ENCODE peak calls at places on chromosomes 1 and 21, in five cellular contexts. One of them, this sample, is unnamed.

GRCh38 chr1:818611-819291 is 105.0 kb upstream of the SAMD11 start:
- DNase-seq in EL: no peak
- DNase-seq in MCF 10A: no peak
- DNase-seq in glutamatergic neuron: no peak
- DNase-seq in central memory CD4-positive, alpha-beta T cell: no peak
- DNase-seq in this sample: no peak

GRCh38 chr1:182614796-182615451 is 10.7 kb upstream of the RGS16 start:
- DNase-seq in EL: peak
- DNase-seq in central memory CD4-positive, alpha-beta T cell: peak
- DNase-seq in glutamatergic neuron: peak
- DNase-seq in MCF 10A: peak
- DNase-seq in this sample: peak

GRCh38 chr1:233215135-233215722 is 80.3 kb downstream of the PCNX2 start:
- DNase-seq in EL: no peak
- DNase-seq in MCF 10A: no peak
- DNase-seq in glutamatergic neuron: no peak
- DNase-seq in central memory CD4-positive, alpha-beta T cell: no peak
- DNase-seq in this sample: no peak

GRCh38 chr1:27589441-27589840 is 14.5 kb downstream of the AHDC1 start:
- DNase-seq in central memory CD4-positive, alpha-beta T cell: no peak
- DNase-seq in EL: no peak
- DNase-seq in MCF 10A: no peak
- DNase-seq in glutamatergic neuron: no peak
- DNase-seq in this sample: no peak

GRCh38 chr1:1618396-1619068 is 3.2 kb downstream of the MIB2 start:
- DNase-seq in glutamatergic neuron: no peak
- DNase-seq in MCF 10A: no peak
- DNase-seq in EL: no peak
- DNase-seq in central memory CD4-positive, alpha-beta T cell: no peak
- DNase-seq in this sample: peak

GRCh38 chr21:41251961-41252642 is 64.5 kb upstream of the FAM3B start:
- DNase-seq in central memory CD4-positive, alpha-beta T cell: no peak
- DNase-seq in glutamatergic neuron: no peak
- DNase-seq in MCF 10A: no peak
- DNase-seq in EL: peak
- DNase-seq in this sample: no peak

GRCh38 chr21:44854664-44855446 is 18.6 kb downstream of the PTTG1IP start:
- DNase-seq in glutamatergic neuron: no peak
- DNase-seq in central memory CD4-positive, alpha-beta T cell: no peak
- DNase-seq in MCF 10A: no peak
- DNase-seq in EL: no peak
- DNase-seq in this sample: no peak

GRCh38 chr1:192512426-192513125 is 63.0 kb upstream of the RGS1 start:
- DNase-seq in central memory CD4-positive, alpha-beta T cell: no peak
- DNase-seq in EL: no peak
- DNase-seq in MCF 10A: no peak
- DNase-seq in glutamatergic neuron: no peak
- DNase-seq in this sample: peak

GRCh38 chr1:151058682-151059341 is 610 bp downstream of the CDC42SE1 start:
- DNase-seq in MCF 10A: peak
- DNase-seq in central memory CD4-positive, alpha-beta T cell: no peak
- DNase-seq in EL: peak
- DNase-seq in glutamatergic neuron: peak
- DNase-seq in this sample: peak

GRCh38 chr1:91080650-91081049 is 58.8 kb upstream of the ZNF644 start:
- DNase-seq in glutamatergic neuron: no peak
- DNase-seq in EL: peak
- DNase-seq in MCF 10A: peak
- DNase-seq in central memory CD4-positive, alpha-beta T cell: no peak
- DNase-seq in this sample: no peak

GRCh38 chr1:90721210-90722194 is 4.4 kb upstream of the BARHL2 start:
- DNase-seq in glutamatergic neuron: peak
- DNase-seq in EL: peak
- DNase-seq in central memory CD4-positive, alpha-beta T cell: peak
- DNase-seq in MCF 10A: peak
- DNase-seq in this sample: no peak

GRCh38 chr1:30706528-30706927 is 16.9 kb downstream of the MATN1 start:
- DNase-seq in EL: peak
- DNase-seq in MCF 10A: peak
- DNase-seq in central memory CD4-positive, alpha-beta T cell: no peak
- DNase-seq in glutamatergic neuron: no peak
- DNase-seq in this sample: peak

GRCh38 chr21:20592482-20592881 is 405.7 kb upstream of the NCAM2 start:
- DNase-seq in EL: no peak
- DNase-seq in MCF 10A: peak
- DNase-seq in glutamatergic neuron: no peak
- DNase-seq in central memory CD4-positive, alpha-beta T cell: no peak
- DNase-seq in this sample: no peak

GRCh38 chr1:66341446-66342089 is 192.4 kb upstream of the SGIP1 start:
- DNase-seq in central memory CD4-positive, alpha-beta T cell: no peak
- DNase-seq in glutamatergic neuron: no peak
- DNase-seq in EL: no peak
- DNase-seq in MCF 10A: no peak
- DNase-seq in this sample: no peak